ENCODE peak calls at places on chromosomes 3 and 15, in four cellular contexts. Q, R, W and K are unnamed samples.

GRCh38 chr15:53114960-53115359 is 324.8 kb upstream of the ONECUT1 start:
- DNase-seq in Q (no peak), R (no peak), W (no peak), K (no peak)

GRCh38 chr3:184299488-184300376 is 691 bp downstream of the PSMD2 start:
- DNase-seq in Q (no peak), R (no peak), W (no peak), K (no peak)

GRCh38 chr15:81432179-81432578 is 58.2 kb upstream of the TMC3 start:
- DNase-seq in Q (no peak), R (no peak), W (no peak), K (no peak)

GRCh38 chr3:5045961-5046360 is 66.7 kb downstream of the BHLHE40 start:
- DNase-seq in Q (no peak), R (no peak), W (no peak), K (no peak)

GRCh38 chr15:69194854-69195253 is 34.4 kb downstream of the GLCE start:
- DNase-seq in Q (no peak), R (no peak), W (no peak), K (no peak)

GRCh38 chr3:138593488-138594149 is 441 bp downstream of the CEP70 start:
- DNase-seq in Q (no peak), R (no peak), W (no peak), K (no peak)

GRCh38 chr3:15223684-15224575 is 17.9 kb downstream of the CAPN7 start:
- DNase-seq in Q (no peak), R (no peak), W (no peak), K (no peak)

GRCh38 chr3:110246796-110247369 is 824.7 kb upstream of the NECTIN3 start:
- DNase-seq in Q (no peak), R (no peak), W (no peak), K (no peak)

GRCh38 chr3:107521466-107522059 is 1.2 kb upstream of the BBX start:
- DNase-seq in Q (no peak), R (no peak), W (no peak), K (no peak)

GRCh38 chr15:73873889-73874511 is 636 bp downstream of the TBC1D21 start:
- DNase-seq in Q (no peak), R (peak; percentile 54), W (no peak), K (peak; percentile 57)

GRCh38 chr3:129384594-129385323 is 43.7 kb downstream of the EFCAB12 start:
- DNase-seq in Q (no peak), R (no peak), W (no peak), K (no peak)

GRCh38 chr15:41796457-41796856 is 22.2 kb downstream of the MAPKBP1 start:
- DNase-seq in Q (no peak), R (no peak), W (no peak), K (no peak)

GRCh38 chr3:110697961-110698360 is 373.7 kb upstream of the NECTIN3 start:
- DNase-seq in Q (no peak), R (no peak), W (no peak), K (no peak)

GRCh38 chr15:50907866-50908208 is 646 bp upstream of the AP4E1 start:
- DNase-seq in Q (no peak), R (peak; percentile 15), W (no peak), K (peak; percentile 67)

GRCh38 chr3:23161308-23161707 is 41.8 kb upstream of the UBE2E2 start:
- DNase-seq in Q (no peak), R (no peak), W (no peak), K (no peak)

GRCh38 chr3:32412887-32413286 is 21.2 kb downstream of the CMTM7 start:
- DNase-seq in Q (no peak), R (no peak), W (no peak), K (no peak)

GRCh38 chr3:156633335-156633734 is 41.1 kb upstream of the TIPARP start:
- DNase-seq in Q (no peak), R (no peak), W (no peak), K (no peak)

GRCh38 chr15:70351941-70352774 is 254.4 kb upstream of the TLE3 start:
- DNase-seq in Q (no peak), R (no peak), W (no peak), K (no peak)

GRCh38 chr3:67468511-67468910 is 185.9 kb downstream of the SUCLG2 start:
- DNase-seq in Q (no peak), R (no peak), W (no peak), K (no peak)

GRCh38 chr3:48596676-48597407 is 1.7 kb upstream of the COL7A1 start:
- DNase-seq in Q (no peak), R (no peak), W (no peak), K (no peak)

GRCh38 chr3:99023590-99024192 is 122.2 kb upstream of the DCBLD2 start:
- DNase-seq in Q (no peak), R (peak; percentile 22), W (no peak), K (peak; percentile 10)

GRCh38 chr3:23209103-23209502 is 6.0 kb downstream of the UBE2E2 start:
- DNase-seq in Q (no peak), R (no peak), W (no peak), K (no peak)

GRCh38 chr15:84821501-84822021 is 4.4 kb downstream of the ALPK3 start:
- DNase-seq in Q (no peak), R (no peak), W (no peak), K (peak; percentile 41)

GRCh38 chr15:84817461-84818081 is 415 bp downstream of the ALPK3 start:
- DNase-seq in Q (no peak), R (no peak), W (peak; percentile 76), K (no peak)

GRCh38 chr15:84819791-84820190 is 2.6 kb downstream of the ALPK3 start:
- DNase-seq in Q (no peak), R (no peak), W (no peak), K (no peak)

GRCh38 chr15:84818221-84819131 is 1.3 kb downstream of the ALPK3 start:
- DNase-seq in Q (no peak), R (no peak), W (no peak), K (no peak)

DNA sequence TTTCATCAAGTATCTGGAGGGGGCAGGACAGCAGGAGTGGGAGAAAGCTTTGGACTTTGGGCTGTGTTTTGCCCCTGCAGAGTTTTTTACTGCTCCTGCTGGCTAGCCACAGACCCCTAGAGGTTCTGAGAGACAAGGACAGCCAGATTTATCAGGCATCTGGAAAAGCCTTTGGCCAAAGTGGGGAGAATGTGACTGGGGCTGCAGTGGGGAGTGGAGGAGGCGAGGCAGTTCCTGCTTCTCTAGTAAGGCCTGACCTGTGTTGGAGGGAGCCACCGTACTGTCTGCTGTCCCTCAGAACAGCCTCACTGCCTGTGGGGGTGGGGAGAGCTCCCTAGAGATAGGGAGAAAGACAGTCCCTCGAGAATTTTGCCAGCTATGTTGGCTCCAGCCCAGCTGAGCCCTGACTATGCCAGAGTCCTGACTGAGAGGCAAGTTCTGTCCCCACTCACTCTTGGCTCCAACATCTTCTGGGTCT is 2.2 kb downstream of the ALPK3 start:
- DNase-seq in Q (no peak), R (no peak), W (no peak), K (no peak)
- TF ChIP-seq EGR1 in Q (no peak), R (no peak), W (no peak), K (no peak)

DNA sequence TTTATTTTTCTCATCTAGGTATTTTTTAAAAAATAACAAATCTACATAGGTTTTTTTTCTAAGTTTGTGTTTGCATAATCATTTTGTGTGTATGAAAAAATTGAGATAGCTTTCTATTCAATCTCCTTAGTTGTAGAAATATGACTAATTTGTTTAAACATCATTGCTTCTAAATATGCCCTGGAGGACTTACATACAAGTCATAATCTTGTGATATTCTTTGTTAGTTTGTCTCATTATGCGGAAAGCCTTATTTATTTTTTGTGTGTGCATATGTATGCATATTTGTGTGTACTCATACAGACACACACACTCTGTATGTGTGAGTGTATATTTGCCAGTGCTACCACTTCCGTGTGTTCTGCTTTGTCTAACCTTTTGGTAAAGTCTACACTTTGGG is 111.5 kb downstream of the FNDC3B start:
- DNase-seq in Q (no peak), R (no peak), W (no peak), K (no peak)
- TF ChIP-seq POLR2AphosphoS5 in Q (no peak), R (no peak), W (no peak), K (no peak)

DNA sequence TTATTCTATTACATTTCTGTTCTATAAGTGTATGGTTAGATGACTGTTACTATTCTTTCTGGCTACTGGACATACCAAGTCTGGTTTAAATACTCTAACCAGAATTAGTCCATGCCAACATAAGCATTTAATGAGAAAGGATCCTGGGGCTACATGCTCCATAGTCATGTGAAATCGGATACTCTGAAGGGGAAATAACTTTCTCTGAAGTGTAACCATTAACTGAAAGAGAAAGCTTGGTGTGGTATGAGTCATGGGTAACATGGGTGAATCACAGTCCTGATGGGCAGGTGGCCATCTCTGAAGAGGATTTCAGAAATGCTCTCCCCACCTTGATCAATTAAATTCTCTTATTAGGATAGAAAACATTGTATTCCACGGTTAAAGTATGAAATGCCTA is 69.4 kb downstream of the FHIT start:
- DNase-seq in Q (peak; percentile 64), R (peak; percentile 76), W (no peak), K (no peak)
- TF ChIP-seq EGR1 in Q (no peak), R (peak; percentile 27), W (no peak), K (no peak)

DNA sequence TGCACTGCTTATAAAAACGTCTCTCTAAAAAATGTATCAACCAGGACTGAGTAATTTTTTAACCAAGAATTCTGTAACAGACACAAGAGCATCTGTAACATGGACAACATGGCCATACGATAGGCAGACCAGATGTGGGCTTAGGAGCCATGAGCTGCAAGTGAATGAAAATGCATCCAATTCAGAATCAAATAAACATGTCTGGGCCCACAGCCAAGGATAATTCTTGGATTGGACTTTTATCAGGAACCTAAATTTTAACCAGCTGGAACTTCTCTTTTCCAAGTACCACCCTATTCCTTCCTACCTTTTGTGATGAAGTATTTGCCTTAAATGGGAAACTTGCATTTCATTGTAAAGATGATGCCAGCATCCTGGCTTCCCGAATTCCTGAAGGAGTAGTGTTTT is 4.0 kb downstream of the IL17RD start:
- DNase-seq in Q (no peak), R (no peak), W (no peak), K (no peak)
- TF ChIP-seq POLR2AphosphoS5 in Q (no peak), R (no peak), W (no peak), K (no peak)

GRCh38 chr15:64187396-64188191 is 24.8 kb upstream of the PPIB start:
- DNase-seq in Q (no peak), R (no peak), W (no peak), K (no peak)
- TF ChIP-seq EGR1 in Q (no peak), R (no peak), W (no peak), K (no peak)